ENCODE peak calls at places on chromosomes 13 and 19, in seven cellular contexts. F, E, V, N, A, Z and Q are unnamed samples.

GRCh38 chr13:34412817-34413365 is 529.2 kb upstream of the NBEA start:
- DNase-seq in F (no peak), A (peak), Z (peak), E (no peak), V (no peak), N (peak), Q (peak)

GRCh38 chr19:18062043-18062442 is 24.7 kb downstream of the IL12RB1 start:
- DNase-seq in N (no peak), F (no peak), E (no peak), A (no peak), V (no peak), Z (no peak), Q (no peak)

GRCh38 chr13:86813198-86813597 is 858.0 kb upstream of the SLITRK5 start:
- DNase-seq in A (no peak), Z (no peak), F (no peak), E (no peak), N (no peak), V (no peak), Q (no peak)

GRCh38 chr19:16435999-16436650 is 35.6 kb downstream of the EPS15L1 start:
- DNase-seq in V (no peak), N (no peak), E (no peak), Z (no peak), A (no peak), F (peak), Q (peak)

GRCh38 chr13:106520205-106521004 is 15.1 kb downstream of the EFNB2 start:
- DNase-seq in Z (peak), F (no peak), V (peak), A (peak), E (no peak), N (peak), Q (no peak)

GRCh38 chr13:27730191-27730590 is 62.1 kb upstream of the GSX1 start:
- DNase-seq in Z (no peak), E (no peak), F (no peak), A (no peak), N (no peak), V (no peak), Q (no peak)

GRCh38 chr13:44259045-44260042 is 114.3 kb upstream of the SERP2 start:
- DNase-seq in A (peak), V (peak), N (peak), Z (no peak), F (peak), E (no peak), Q (peak)

GRCh38 chr13:76397413-76397812 is 488.8 kb downstream of the KCTD12 start:
- DNase-seq in F (no peak), E (no peak), V (no peak), A (no peak), N (no peak), Z (no peak), Q (no peak)

GRCh38 chr13:98796798-98797197 is 44.3 kb upstream of the SLC15A1 start:
- DNase-seq in Z (no peak), F (peak), A (no peak), V (no peak), N (no peak), E (no peak), Q (no peak)

GRCh38 chr13:25874907-25875306 is 176.9 kb downstream of the SHISA2 start:
- DNase-seq in E (no peak), Z (no peak), F (no peak), V (no peak), N (no peak), A (no peak), Q (no peak)

GRCh38 chr13:40362502-40362901 is 303.9 kb downstream of the FOXO1 start:
- DNase-seq in E (no peak), A (peak), V (no peak), F (no peak), Z (no peak), N (no peak), Q (no peak)

GRCh38 chr13:74290324-74290773 is 156.1 kb upstream of the KLF12 start:
- DNase-seq in N (peak), E (no peak), V (peak), F (no peak), Z (peak), A (peak), Q (peak)

GRCh38 chr13:97798171-97798821 is 155.2 kb upstream of the IPO5 start:
- DNase-seq in A (no peak), V (no peak), F (no peak), E (no peak), Z (no peak), N (peak), Q (no peak)

GRCh38 chr19:18172331-18173053 is 1.1 kb upstream of the IFI30 start:
- DNase-seq in Z (no peak), E (no peak), V (no peak), F (no peak), A (no peak), N (no peak), Q (no peak)

GRCh38 chr19:16571689-16572331 is 405 bp downstream of the SLC35E1 start:
- DNase-seq in A (peak), V (peak), F (no peak), N (peak), Z (peak), E (no peak), Q (no peak)

GRCh38 chr13:23567792-23568480 is 2.3 kb upstream of the TNFRSF19 start:
- DNase-seq in E (no peak), V (no peak), Z (no peak), A (peak), F (no peak), N (no peak), Q (no peak)

GRCh38 chr13:49731766-49732165 is 40.5 kb upstream of the EBPL start:
- DNase-seq in A (peak), F (no peak), Z (peak), N (peak), E (no peak), V (peak), Q (peak)

GRCh38 chr19:49506575-49507105 is 5.8 kb upstream of the FCGRT start:
- DNase-seq in A (peak), N (peak), V (no peak), Z (peak), F (peak), E (no peak), Q (no peak)

GRCh38 chr19:12825259-12826131 is 8.9 kb downstream of the RTBDN start:
- DNase-seq in F (peak), A (peak), Z (no peak), V (no peak), E (no peak), N (peak), Q (no peak)

GRCh38 chr13:102799544-102800144 is 725 bp downstream of the BIVM start:
- DNase-seq in N (peak), E (no peak), V (peak), F (peak), Z (peak), A (no peak), Q (peak)

GRCh38 chr13:109700176-109700575 is 86.2 kb downstream of the IRS2 start:
- DNase-seq in N (no peak), A (peak), Z (peak), E (peak), V (peak), F (peak), Q (peak)

GRCh38 chr13:64029343-64030093 is 2613.9 kb upstream of the PCDH20 start:
- DNase-seq in V (no peak), N (no peak), F (no peak), E (no peak), Z (no peak), A (no peak), Q (no peak)

GRCh38 chr13:27834095-27834494 is 41.8 kb downstream of the GSX1 start:
- DNase-seq in V (no peak), N (no peak), Z (no peak), F (no peak), A (no peak), E (no peak), Q (no peak)

GRCh38 chr13:83450586-83450985 is 431.7 kb downstream of the SLITRK1 start:
- DNase-seq in F (no peak), N (peak), A (no peak), E (no peak), Z (peak), V (no peak), Q (peak)

GRCh38 chr19:13076787-13077186 is 25.9 kb downstream of the LYL1 start:
- DNase-seq in N (no peak), V (no peak), A (no peak), F (no peak), Z (no peak), E (no peak), Q (no peak)

GRCh38 chr19:45507864-45508680 is 793 bp downstream of the VASP start:
- DNase-seq in A (no peak), V (no peak), E (no peak), F (peak), N (peak), Z (peak), Q (no peak)

GRCh38 chr19:30160426-30160825 is 211.8 kb upstream of the ZNF536 start:
- DNase-seq in E (no peak), V (no peak), Z (no peak), F (no peak), A (no peak), N (no peak), Q (no peak)

GRCh38 chr13:51782026-51782710 is 21.8 kb downstream of the DHRS12 start:
- DNase-seq in F (no peak), N (no peak), Z (no peak), V (no peak), E (no peak), A (no peak), Q (no peak)
- H3K9ac ChIP-seq in F (no peak), N (no peak), Z (no peak), V (no peak), E (no peak), A (no peak), Q (no peak)

GRCh38 chr19:38564981-38565685 is 52.6 kb downstream of the MAP4K1 start:
- DNase-seq in V (no peak), F (no peak), A (no peak), N (peak), E (no peak), Z (peak), Q (no peak)
- H3K4me3 ChIP-seq in V (peak), F (no peak), A (no peak), N (peak), E (no peak), Z (no peak), Q (no peak)

GRCh38 chr13:21013682-21014038 is 47.7 kb downstream of the LATS2 start:
- DNase-seq in E (no peak), Z (no peak), V (no peak), F (no peak), A (no peak), N (no peak), Q (no peak)

GRCh38 chr13:21014666-21015170 is 46.7 kb downstream of the LATS2 start:
- DNase-seq in Z (peak), E (no peak), F (no peak), N (peak), V (peak), A (peak), Q (peak)

GRCh38 chr13:21014139-21014665 is 47.2 kb downstream of the LATS2 start:
- DNase-seq in F (no peak), N (no peak), A (no peak), Z (no peak), E (no peak), V (no peak), Q (peak)

GRCh38 chr13:21016487-21016886 is 44.9 kb downstream of the LATS2 start:
- DNase-seq in V (no peak), A (no peak), Z (no peak), N (no peak), F (no peak), E (no peak), Q (no peak)

DNA sequence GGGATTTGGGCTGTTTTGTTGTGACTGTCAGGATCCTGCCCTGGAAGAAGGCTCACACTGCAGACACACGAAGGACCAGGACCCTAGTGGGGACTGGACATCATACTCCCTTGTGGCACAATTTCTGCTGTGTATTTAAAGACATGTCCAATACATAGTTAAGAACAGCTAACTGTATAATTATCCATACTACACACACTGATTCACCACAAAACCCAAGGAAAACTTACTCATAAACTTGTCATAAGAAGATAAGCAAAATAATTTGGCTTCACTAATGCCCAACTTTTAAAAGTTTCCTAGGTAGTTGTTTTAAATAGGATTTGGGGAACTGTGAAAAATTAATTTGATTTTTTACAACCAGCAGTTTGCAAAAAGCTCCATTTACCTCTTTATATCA is 46.1 kb downstream of the LATS2 start:
- DNase-seq in V (peak), N (peak), Z (no peak), A (peak), F (no peak), E (no peak), Q (peak)
- H3K9ac ChIP-seq in V (peak), N (peak), Z (peak), A (peak), F (no peak), E (no peak), Q (peak)

GRCh38 chr19:55492362-55492944 is 4.2 kb downstream of the SSC5D start:
- DNase-seq in N (no peak), F (no peak), E (no peak), Z (no peak), A (no peak), V (no peak), Q (no peak)

GRCh38 chr19:55493052-55493649 is 4.9 kb downstream of the SSC5D start:
- DNase-seq in V (peak), N (peak), F (no peak), A (no peak), Z (no peak), E (no peak), Q (peak)

GRCh38 chr19:55495646-55496349 is 7.6 kb downstream of the SSC5D start:
- DNase-seq in F (no peak), Z (no peak), N (no peak), A (peak), E (no peak), V (no peak), Q (no peak)

GRCh38 chr19:55493650-55494171 is 5.5 kb downstream of the SSC5D start:
- DNase-seq in F (no peak), V (no peak), N (no peak), E (no peak), Z (no peak), A (no peak), Q (no peak)

GRCh38 chr19:55494172-55494761 is 6.0 kb downstream of the SSC5D start:
- DNase-seq in N (no peak), E (no peak), Z (no peak), V (peak), F (peak), A (no peak), Q (peak)
- H3K4me3 ChIP-seq in N (peak), E (no peak), Z (peak), V (peak), F (peak), A (no peak), Q (peak)

DNA sequence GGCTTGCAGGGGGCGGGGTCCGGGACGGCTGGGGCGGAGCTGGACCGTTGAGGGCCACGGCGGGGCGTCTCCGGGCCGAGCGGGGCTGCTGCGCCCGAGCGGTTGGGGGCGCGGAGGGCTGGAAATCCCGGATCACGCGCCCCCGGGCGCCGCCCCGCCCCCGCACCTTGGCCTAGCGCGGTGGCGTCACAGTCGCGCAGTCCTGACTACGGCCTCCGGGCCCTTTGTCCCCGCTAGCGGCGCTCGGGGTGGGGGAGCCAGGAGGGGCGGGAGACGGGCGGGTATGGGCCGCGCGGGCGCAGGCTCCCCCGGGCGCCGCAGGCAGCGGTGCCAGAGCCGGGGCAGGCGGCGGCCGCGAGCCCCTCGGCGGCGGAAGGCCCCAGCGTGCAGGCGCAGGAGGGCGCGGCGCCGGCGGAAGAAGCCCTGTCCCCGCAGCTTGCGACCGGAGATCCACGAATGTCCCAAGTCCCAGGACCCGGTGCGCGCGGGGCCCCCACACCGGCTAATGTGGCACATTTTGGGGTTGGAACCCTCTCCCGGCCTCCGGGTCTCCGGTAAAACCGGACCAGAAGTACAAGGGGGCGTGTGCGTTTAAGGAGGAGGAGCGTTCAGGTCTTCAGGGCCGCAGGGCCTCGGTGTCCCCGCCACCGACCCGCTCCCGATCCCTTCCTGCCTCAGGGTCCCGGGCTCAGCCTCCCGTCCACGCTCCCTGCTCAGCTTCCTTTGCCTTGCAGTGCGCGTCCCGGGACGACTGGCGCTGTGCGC is 840 bp downstream of the GPX4 start:
- DNase-seq in Z (peak), F (peak), E (no peak), N (peak), V (peak), A (peak), Q (peak)
- H3K9ac ChIP-seq in Z (peak), F (peak), E (peak), N (peak), V (peak), A (peak), Q (peak)

GRCh38 chr19:37725181-37725580 is 5.6 kb upstream of the ZNF607 start:
- DNase-seq in Z (no peak), V (no peak), A (no peak), N (no peak), E (no peak), F (no peak), Q (no peak)

GRCh38 chr19:37718357-37718756 is 1.2 kb downstream of the ZNF607 start:
- DNase-seq in A (no peak), F (no peak), E (no peak), V (no peak), N (no peak), Z (peak), Q (no peak)

GRCh38 chr19:37716140-37716539 is 3.4 kb downstream of the ZNF607 start:
- DNase-seq in A (no peak), E (no peak), Z (no peak), V (no peak), F (no peak), N (no peak), Q (no peak)

GRCh38 chr19:37719111-37719926 is at the start of gene ZNF607:
- DNase-seq in F (peak), V (peak), E (peak), A (peak), N (peak), Z (peak), Q (peak)

DNA sequence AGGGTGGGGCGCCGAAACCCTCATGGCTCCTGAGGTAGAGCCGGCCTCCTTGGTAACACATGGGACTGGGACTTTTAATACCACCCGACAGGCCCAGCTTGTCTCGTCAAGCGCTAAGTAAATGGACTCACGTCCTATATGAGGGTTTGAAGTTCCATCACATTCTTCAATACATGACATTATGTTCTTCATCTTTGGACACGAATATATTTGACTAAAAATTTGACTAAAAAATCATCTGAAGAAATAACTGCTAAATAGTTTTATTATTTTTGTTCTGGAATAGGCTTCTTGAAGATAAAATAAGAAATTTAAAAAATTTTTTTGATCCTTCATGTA is 335 bp upstream of the ZNF607 start:
- DNase-seq in A (no peak), N (no peak), V (no peak), Z (no peak), E (no peak), F (no peak), Q (no peak)
- H3K4me3 ChIP-seq in A (peak), N (peak), V (peak), Z (peak), E (no peak), F (peak), Q (peak)

GRCh38 chr19:23075031-23075733 is 41.6 kb upstream of the ZNF730 start:
- DNase-seq in V (peak), E (no peak), A (peak), F (peak), N (peak), Z (peak), Q (peak)
- H3K9ac ChIP-seq in V (peak), E (no peak), A (peak), F (peak), N (peak), Z (peak), Q (peak)

DNA sequence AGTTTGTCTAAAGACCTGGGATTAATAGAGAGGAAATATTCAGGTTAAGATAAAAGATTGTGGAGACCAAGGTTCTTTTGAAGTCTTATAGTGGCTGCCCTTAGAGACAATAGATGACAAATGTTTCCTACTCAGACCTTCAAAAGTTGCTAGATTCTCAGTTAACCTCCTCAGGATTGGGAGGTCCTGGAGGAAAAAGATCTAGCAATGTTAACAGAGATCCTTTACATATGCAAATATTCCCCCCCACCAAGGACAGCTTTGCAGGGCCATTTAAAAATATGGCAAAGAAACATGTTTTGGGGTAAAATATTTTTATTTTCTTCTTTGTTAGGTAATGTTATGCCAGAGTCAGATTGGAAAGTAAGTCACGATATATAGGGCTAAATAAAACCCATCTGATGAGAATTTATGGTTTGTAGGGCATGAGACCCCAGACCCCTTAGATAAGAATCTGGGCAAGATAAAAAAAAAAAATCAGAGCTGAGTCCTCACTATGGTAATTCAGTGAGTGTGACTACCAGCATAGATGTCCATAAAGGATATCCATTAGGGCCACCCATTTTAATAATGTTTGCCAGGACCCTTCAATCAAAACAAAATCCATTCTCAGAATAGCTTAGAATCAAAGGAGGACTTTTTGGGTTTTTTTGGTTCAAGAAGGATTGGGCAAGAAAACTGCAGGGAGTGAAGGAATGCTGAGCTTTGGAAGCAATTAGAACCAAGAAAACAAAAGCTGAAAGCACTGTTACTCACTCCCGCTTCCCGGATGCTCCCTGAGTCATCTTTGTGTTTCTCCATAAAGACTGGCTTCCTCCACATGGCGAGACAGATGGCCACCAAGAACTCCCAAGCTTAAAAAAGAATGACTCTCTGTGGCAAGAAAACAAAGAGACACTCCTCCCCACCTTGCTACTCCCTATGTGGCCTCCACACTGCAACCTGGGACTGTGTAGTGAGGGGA is 28.2 kb downstream of the VSTM1 start:
- DNase-seq in E (no peak), V (peak), N (peak), A (peak), F (peak), Z (peak), Q (peak)
- H3K4me3 ChIP-seq in E (no peak), V (no peak), N (no peak), A (no peak), F (no peak), Z (no peak), Q (peak)